ENCODE peak calls at places on chromosome 7, in ten cellular contexts. N, X, V, P, J, W, D, T, O and F are unnamed samples.
A peak's percentile ranks its signal among the peaks of the same experiment; 100 is the strongest.

GRCh38 chr7:25537678-25538375 is 309.5 kb upstream of the NPVF start:
- DNase-seq in N (peak; percentile 7), X (no peak), V (no peak), P (no peak), J (no peak), W (no peak), D (no peak), T (no peak), O (no peak), F (no peak)

GRCh38 chr7:100407285-100408180 is 21.0 kb downstream of the ZCWPW1 start:
- DNase-seq in N (peak; percentile 82), X (peak; percentile 69), V (no peak), P (no peak), J (peak; percentile 74), W (peak; percentile 81), D (peak; percentile 61), T (peak; percentile 68), O (peak; percentile 36), F (peak; percentile 83)

GRCh38 chr7:99126921-99127553 is 16.9 kb downstream of the SMURF1 start:
- DNase-seq in N (peak; percentile 70), X (peak; percentile 64), V (no peak), P (no peak), J (no peak), W (no peak), D (no peak), T (no peak), O (no peak), F (no peak)

GRCh38 chr7:45697576-45698136 is 123.5 kb downstream of the ADCY1 start:
- DNase-seq in N (peak; percentile 40), X (peak; percentile 17), V (no peak), P (peak; percentile 16), J (no peak), W (peak; percentile 3), D (no peak), T (no peak), O (no peak), F (no peak)

GRCh38 chr7:20330176-20330796 is 414 bp upstream of the ITGB8 start:
- DNase-seq in N (peak; percentile 89), X (peak; percentile 92), V (peak; percentile 77), P (no peak), J (peak; percentile 76), W (peak; percentile 90), D (no peak), T (peak; percentile 76), O (no peak), F (no peak)

GRCh38 chr7:91239171-91239604 is 25.0 kb upstream of the FZD1 start:
- DNase-seq in N (peak; percentile 95), X (peak; percentile 86), V (no peak), P (no peak), J (no peak), W (peak; percentile 91), D (no peak), T (no peak), O (no peak), F (no peak)

GRCh38 chr7:150895809-150896208 is 43.5 kb downstream of the AOC1 start:
- DNase-seq in N (no peak), X (no peak), V (no peak), P (no peak), J (peak; percentile 36), W (no peak), D (no peak), T (no peak), O (no peak), F (peak; percentile 79)

GRCh38 chr7:30423793-30424505 is 54.6 kb downstream of the NOD1 start:
- DNase-seq in N (no peak), X (no peak), V (no peak), P (no peak), J (no peak), W (no peak), D (no peak), T (no peak), O (no peak), F (no peak)

GRCh38 chr7:27547401-27547800 is 115.3 kb downstream of the HIBADH start:
- DNase-seq in N (peak; percentile 27), X (peak; percentile 86), V (no peak), P (no peak), J (no peak), W (no peak), D (no peak), T (no peak), O (no peak), F (no peak)

GRCh38 chr7:27546610-27547009 is 116.1 kb downstream of the HIBADH start:
- DNase-seq in N (peak; percentile 2), X (no peak), V (no peak), P (no peak), J (no peak), W (no peak), D (no peak), T (no peak), O (no peak), F (no peak)

GRCh38 chr7:27551803-27552202 is 110.9 kb downstream of the HIBADH start:
- DNase-seq in N (no peak), X (no peak), V (no peak), P (no peak), J (no peak), W (no peak), D (no peak), T (no peak), O (no peak), F (no peak)

GRCh38 chr7:27548304-27548703 is 114.4 kb downstream of the HIBADH start:
- DNase-seq in N (no peak), X (no peak), V (no peak), P (no peak), J (no peak), W (no peak), D (no peak), T (no peak), O (no peak), F (no peak)

GRCh38 chr7:27549621-27550020 is 113.1 kb downstream of the HIBADH start:
- DNase-seq in N (no peak), X (no peak), V (no peak), P (no peak), J (no peak), W (no peak), D (no peak), T (no peak), O (no peak), F (no peak)
- TF ChIP-seq CTCF in N (no peak), X (no peak), V (no peak), P (no peak), J (no peak), W (no peak), D (no peak), T (no peak), O (no peak), F (no peak)

DNA sequence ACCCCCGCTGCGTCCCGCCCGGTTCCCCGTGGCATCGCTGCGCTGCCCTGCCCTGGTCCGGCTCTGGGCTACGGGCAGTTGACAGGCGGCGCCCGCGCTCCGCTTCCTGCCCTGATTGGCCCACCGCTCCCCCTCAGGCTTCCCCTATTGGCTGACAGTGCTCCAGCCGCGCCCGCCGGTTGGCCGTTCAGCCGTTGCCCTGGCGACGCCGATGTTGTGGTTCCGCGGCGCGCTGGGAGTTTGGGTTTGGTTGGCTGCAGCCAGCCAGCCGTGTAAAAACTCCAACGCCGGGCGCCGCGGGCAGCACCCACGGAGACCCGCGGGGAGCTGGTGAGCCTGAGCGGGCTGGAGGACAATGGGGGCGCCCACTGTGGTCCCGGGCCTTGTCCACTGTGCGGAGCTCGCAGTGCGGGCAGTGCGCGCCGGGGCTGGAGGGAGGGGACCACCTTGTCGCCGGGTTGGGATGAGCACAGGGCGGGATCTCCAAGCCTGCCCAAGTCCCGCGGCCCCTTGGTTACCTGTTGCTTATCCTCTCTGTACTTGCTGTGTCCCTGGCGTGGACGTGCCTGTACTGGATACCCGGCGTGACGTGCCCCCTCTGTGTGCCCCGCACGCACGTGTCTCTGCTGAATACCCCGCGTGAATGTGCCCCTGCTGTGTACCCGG is at the start of gene C7orf57:
- DNase-seq in N (peak; percentile 70), X (peak; percentile 85), V (peak; percentile 92), P (no peak), J (peak; percentile 81), W (peak; percentile 78), D (peak; percentile 46), T (peak; percentile 94), O (peak; percentile 78), F (peak; percentile 84)
- TF ChIP-seq CTCF in N (no peak), X (peak; percentile 30), V (peak; percentile 13), P (peak; percentile 21), J (no peak), W (no peak), D (peak; percentile 73), T (no peak), O (no peak), F (peak; percentile 52)

GRCh38 chr7:155797262-155798250 is 14.7 kb downstream of the SHH start:
- DNase-seq in N (no peak), X (no peak), V (no peak), P (no peak), J (no peak), W (no peak), D (no peak), T (no peak), O (no peak), F (no peak)
- TF ChIP-seq CTCF in N (no peak), X (no peak), V (no peak), P (peak; percentile 2), J (no peak), W (no peak), D (no peak), T (no peak), O (no peak), F (peak; percentile 47)

GRCh38 chr7:149067869-149068268 is 22.6 kb downstream of the ZNF786 start:
- DNase-seq in N (no peak), X (no peak), V (no peak), P (no peak), J (no peak), W (no peak), D (no peak), T (no peak), O (no peak), F (peak; percentile 39)
- TF ChIP-seq CTCF in N (no peak), X (no peak), V (no peak), P (no peak), J (peak; percentile 33), W (no peak), D (peak; percentile 57), T (no peak), O (no peak), F (peak; percentile 69)